ENCODE peak calls at places on chromosomes 16 and 17, in six cellular contexts. J is activated CD4-positive, alpha-beta T cell treated with anti-CD3 and anti-CD28 coated beads, Interleukin-2, amount 50 U/mL, for 1 hour; Q is stimulated activated CD4-positive, alpha-beta T cell treated with anti-CD3 and anti-CD28 coated beads, Interleukin-1b, Interleukin-23, amount 100 ng/mL, for 1 hour; Y is esophagus squamous epithelium; F is anterior cingulate cortex; L is sigmoid colon. D is an unnamed sample.

GRCh38 chr17:32515677-32516383 is 29.0 kb downstream of the CDK5R1 start:
- DNase-seq in L (no peak), Q (no peak), Y (no peak), J (no peak), F (no peak), D (no peak)

GRCh38 chr17:36001862-36002603 is 680 bp upstream of the CCL15 start:
- DNase-seq in Y (no peak), J (no peak), F (no peak), Q (no peak), L (no peak), D (no peak)

GRCh38 chr16:8548166-8548565 is 42.1 kb downstream of the TMEM114 start:
- DNase-seq in Q (no peak), F (no peak), J (no peak), Y (no peak), L (no peak), D (no peak)

GRCh38 chr16:53093162-53093744 is 38.5 kb downstream of the CHD9 start:
- DNase-seq in J (no peak), Q (no peak), F (no peak), L (no peak), Y (no peak), D (no peak)

GRCh38 chr17:3799181-3799627 is 1.8 kb downstream of the ITGAE start:
- DNase-seq in J (no peak), Q (no peak), Y (no peak), L (no peak), F (no peak), D (no peak)

GRCh38 chr17:70658324-70658723 is 489.0 kb downstream of the KCNJ2 start:
- DNase-seq in J (no peak), Y (no peak), L (no peak), F (no peak), Q (no peak), D (no peak)

GRCh38 chr17:76150712-76151622 is 9.9 kb upstream of the FOXJ1 start:
- DNase-seq in J (no peak), L (no peak), Y (no peak), Q (no peak), F (no peak), D (no peak)

GRCh38 chr17:27525316-27525715 is 69.1 kb downstream of the KSR1 start:
- DNase-seq in L (no peak), Q (no peak), Y (no peak), J (no peak), F (no peak), D (no peak)